ENCODE peak calls at places on chromosome 10, in seven cellular contexts. U, R, T, H, V, Z and I are unnamed samples. For H3K9me2, the result is how much of the 10 kb centered on the place peaks cover.

GRCh38 chr10:71731791-71732190 is 12.2 kb upstream of the C10orf105 start:
- DNase-seq in V (no peak), U (no peak), T (no peak), R (no peak), H (no peak), Z (no peak), I (no peak)

GRCh38 chr10:58436071-58436470 is 50.9 kb downstream of the TFAM start:
- DNase-seq in U (peak), H (peak), T (no peak), Z (peak), R (no peak), V (peak), I (peak)

GRCh38 chr10:31395695-31396094 is 76.7 kb downstream of the ZEB1 start:
- DNase-seq in U (no peak), T (no peak), Z (no peak), H (no peak), V (no peak), R (no peak), I (no peak)

GRCh38 chr10:31803606-31804195 is 124.9 kb downstream of the ARHGAP12 start:
- DNase-seq in U (no peak), R (no peak), V (no peak), T (no peak), H (no peak), Z (no peak), I (peak)

GRCh38 chr10:127903789-127904188 is 3.1 kb upstream of the PTPRE start:
- DNase-seq in V (no peak), R (no peak), H (no peak), Z (no peak), U (no peak), T (no peak), I (no peak)

GRCh38 chr10:88309365-88309764 is 273.8 kb downstream of the RNLS start:
- DNase-seq in V (no peak), T (no peak), H (no peak), Z (no peak), R (no peak), U (no peak), I (no peak)

GRCh38 chr10:70130878-70131559 is 1.6 kb downstream of the AIFM2 start:
- DNase-seq in R (no peak), T (no peak), H (no peak), U (peak), Z (no peak), V (no peak), I (no peak)

GRCh38 chr10:60138026-60138425 is 231.7 kb upstream of the CCDC6 start:
- DNase-seq in T (no peak), H (no peak), Z (no peak), U (no peak), R (no peak), V (no peak), I (no peak)

GRCh38 chr10:1629326-1630036 is 107.8 kb downstream of the ADARB2 start:
- DNase-seq in U (no peak), T (no peak), V (no peak), R (no peak), Z (no peak), H (no peak), I (peak)

GRCh38 chr10:92961638-92962037 is 99.0 kb upstream of the CYP26C1 start:
- DNase-seq in Z (no peak), V (no peak), U (no peak), T (no peak), R (no peak), H (no peak), I (no peak)

GRCh38 chr10:132007681-132008080 is 26.0 kb upstream of the BNIP3 start:
- DNase-seq in R (no peak), H (no peak), U (no peak), V (no peak), Z (no peak), T (no peak), I (no peak)

GRCh38 chr10:113020425-113020753 is 70.3 kb downstream of the TCF7L2 start:
- DNase-seq in U (no peak), R (no peak), V (no peak), H (no peak), Z (no peak), T (no peak), I (no peak)

GRCh38 chr10:113019692-113020424 is 69.8 kb downstream of the TCF7L2 start:
- DNase-seq in R (peak), H (no peak), T (no peak), U (no peak), V (no peak), Z (no peak), I (no peak)

GRCh38 chr10:113019096-113019495 is 69.0 kb downstream of the TCF7L2 start:
- DNase-seq in R (no peak), U (no peak), T (no peak), H (no peak), Z (no peak), V (no peak), I (no peak)

GRCh38 chr10:113017375-113017774 is 67.3 kb downstream of the TCF7L2 start:
- DNase-seq in H (no peak), R (no peak), U (no peak), V (no peak), T (no peak), Z (no peak), I (no peak)

GRCh38 chr10:113018034-113018433 is 68.0 kb downstream of the TCF7L2 start:
- DNase-seq in H (no peak), V (no peak), Z (no peak), T (no peak), R (no peak), U (no peak), I (no peak)
- H3K9me2 ChIP-seq in H (under half), V (under half), Z (under half), T (under half), R (under half), U (under half), I (under half)

DNA sequence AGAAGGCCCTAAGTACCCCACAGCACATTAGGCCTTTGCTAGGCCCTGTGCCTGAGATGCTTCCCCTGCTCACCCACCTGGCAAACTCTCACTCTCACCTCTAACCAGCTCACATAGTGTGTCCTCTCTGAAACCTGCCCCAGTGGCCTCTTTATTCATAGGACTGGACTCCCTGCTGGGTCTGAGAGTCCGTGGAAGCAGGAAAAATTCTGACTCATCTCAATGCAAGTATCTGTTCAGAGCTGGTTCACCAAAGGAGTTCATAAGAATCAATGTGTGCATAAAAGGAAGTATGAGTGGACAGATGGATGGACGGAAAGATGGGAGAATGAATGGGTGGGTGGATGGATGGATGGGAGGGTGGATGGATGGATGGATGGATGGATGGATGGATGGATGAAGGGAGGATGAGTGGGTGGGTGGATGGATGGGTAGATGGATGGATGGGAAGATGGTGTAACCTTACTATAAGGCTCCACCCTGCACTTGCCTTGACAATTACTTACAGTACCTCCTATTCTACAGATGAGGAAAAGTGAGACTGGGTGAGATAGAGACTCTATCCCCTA is 111.2 kb upstream of the ZMIZ1 start:
- DNase-seq in U (peak), Z (no peak), T (no peak), V (no peak), H (no peak), R (no peak), I (no peak)
- TF ChIP-seq EZH2phosphoT487 in U (no peak), Z (no peak), T (no peak), V (no peak), H (no peak), R (no peak), I (no peak)

DNA sequence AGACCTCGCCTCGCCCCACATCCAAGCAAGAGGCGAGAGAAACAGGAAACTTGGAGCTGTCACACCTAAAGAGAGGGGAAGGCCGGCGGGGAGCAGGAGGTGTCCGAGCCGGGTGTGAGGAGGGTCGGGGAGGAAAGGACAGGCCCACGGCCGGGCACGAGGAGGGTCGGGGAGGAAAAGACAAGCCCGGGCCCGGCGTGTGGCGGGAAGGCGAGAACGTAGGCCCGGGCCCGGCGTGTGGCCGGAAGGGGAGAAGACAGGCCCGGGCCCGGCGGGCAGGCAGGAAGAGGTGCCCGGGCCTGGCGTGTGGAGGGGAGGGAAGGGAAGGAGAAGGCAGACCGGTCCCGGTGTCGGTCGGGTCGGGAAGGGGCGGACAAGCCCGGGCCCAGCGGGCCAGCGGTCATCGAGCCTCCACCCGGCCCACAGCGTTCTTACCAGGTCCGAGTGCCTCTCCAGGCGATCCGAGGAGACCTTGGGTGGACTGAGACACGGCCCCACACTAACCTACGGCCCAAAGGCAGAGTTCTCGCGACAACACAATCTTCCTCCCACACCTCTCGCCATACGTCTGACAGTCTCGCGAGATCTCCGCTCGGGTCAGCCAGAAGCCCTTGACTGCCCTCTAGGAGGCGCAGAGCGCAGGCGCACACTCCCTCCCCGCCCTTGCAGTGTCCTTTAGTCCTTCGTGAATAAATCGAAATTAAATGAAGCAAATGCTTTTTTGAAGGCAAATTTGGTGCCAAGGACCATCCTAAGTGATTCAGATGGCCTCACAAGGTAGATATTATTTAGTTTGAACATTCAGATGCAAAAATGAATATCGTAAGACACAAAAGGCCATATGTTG is at the start of gene NCOA4:
- DNase-seq in V (peak), H (peak), U (peak), R (peak), T (peak), Z (peak), I (peak)
- TF ChIP-seq CTCF in V (peak), H (peak), U (peak), R (peak), T (peak), Z (peak), I (peak)

GRCh38 chr10:18190840-18191239 is 50.6 kb downstream of the CACNB2 start:
- DNase-seq in Z (no peak), U (no peak), T (no peak), H (no peak), V (no peak), R (no peak), I (no peak)

GRCh38 chr10:18197706-18198105 is 57.5 kb downstream of the CACNB2 start:
- DNase-seq in R (no peak), Z (no peak), V (no peak), H (no peak), T (no peak), U (no peak), I (no peak)

GRCh38 chr10:18196806-18197550 is 56.8 kb downstream of the CACNB2 start:
- DNase-seq in Z (no peak), U (no peak), V (no peak), R (no peak), T (no peak), H (no peak), I (no peak)

GRCh38 chr10:18195060-18195799 is 55.0 kb downstream of the CACNB2 start:
- DNase-seq in V (no peak), R (peak), Z (no peak), H (no peak), U (no peak), T (no peak), I (no peak)
- H3K9me2 ChIP-seq in V (under half), R (under half), Z (under half), H (under half), U (under half), T (under half), I (under half)

GRCh38 chr10:24882047-24882698 is 70.2 kb downstream of the PRTFDC1 start:
- DNase-seq in H (no peak), R (no peak), T (no peak), U (no peak), V (no peak), Z (no peak), I (no peak)
- TF ChIP-seq EZH2phosphoT487 in H (no peak), R (no peak), T (no peak), U (no peak), V (no peak), Z (no peak), I (no peak)

GRCh38 chr10:25026463-25026862 is 10.1 kb downstream of the THNSL1 start:
- DNase-seq in Z (no peak), H (peak), U (peak), V (no peak), T (no peak), R (no peak), I (no peak)
- TF ChIP-seq CTCF in Z (peak), H (peak), U (peak), V (peak), T (no peak), R (peak), I (no peak)

DNA sequence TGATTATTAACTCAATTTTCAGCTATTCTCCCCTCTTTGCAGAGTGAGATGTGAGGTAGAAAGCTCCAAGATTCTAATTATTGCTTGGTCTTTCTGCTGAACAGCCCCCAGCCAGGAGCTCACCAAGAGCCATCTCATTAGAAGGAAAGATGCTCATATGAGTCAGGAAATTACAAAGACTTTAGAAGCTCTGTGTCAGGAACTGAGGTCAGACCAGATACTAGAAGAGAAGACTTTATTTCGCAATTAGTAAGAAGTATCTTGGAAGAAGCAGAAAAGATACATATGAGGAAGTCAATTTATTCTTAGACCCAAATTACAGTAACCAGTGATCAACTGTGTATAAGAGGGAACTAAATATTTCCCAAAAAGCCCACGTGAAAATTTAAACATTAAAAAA is 626.9 kb downstream of the ZWINT start:
- DNase-seq in V (no peak), U (no peak), T (no peak), H (no peak), Z (no peak), R (no peak), I (no peak)
- H3K9me2 ChIP-seq in V (under half), U (under half), T (under half), H (under half), Z (under half), R (under half), I (under half)